ENCODE peak calls at places on chromosome 17, in five cellular contexts. Z is HCT116, C is endothelial cell of umbilical vein, P is sigmoid colon, U is suprapubic skin. G is an unnamed sample.

GRCh38 chr17:64544742-64545141 is 38.0 kb downstream of the CEP95 start:
- DNase-seq in Z (no peak), U (no peak), C (no peak), P (no peak), G (no peak)

GRCh38 chr17:39929657-39930407 is 2.3 kb downstream of the LRRC3C start:
- DNase-seq in U (no peak), P (no peak), C (no peak), Z (no peak), G (no peak)

GRCh38 chr17:1783271-1783670 is 21.4 kb downstream of the SERPINF1 start:
- DNase-seq in U (no peak), P (no peak), C (no peak), Z (no peak), G (no peak)

GRCh38 chr17:10114931-10115535 is 83.4 kb downstream of the GAS7 start:
- DNase-seq in U (peak), P (peak), Z (no peak), C (no peak), G (peak)

GRCh38 chr17:1752425-1752941 is 9.4 kb upstream of the SERPINF1 start:
- DNase-seq in C (no peak), U (no peak), Z (peak), P (no peak), G (no peak)

GRCh38 chr17:67366193-67367157 is at the start of gene PSMD12:
- DNase-seq in Z (peak), P (peak), U (peak), C (peak), G (peak)

GRCh38 chr17:42779942-42780815 is at the start of gene WNK4:
- DNase-seq in P (peak), U (no peak), Z (no peak), C (peak), G (peak)

GRCh38 chr17:29216181-29216580 is 30.5 kb upstream of the CRYBA1 start:
- DNase-seq in P (no peak), C (no peak), Z (no peak), U (no peak), G (no peak)

GRCh38 chr17:79132271-79133064 is 57.8 kb downstream of the ENGASE start:
- DNase-seq in P (no peak), U (no peak), Z (no peak), C (no peak), G (no peak)

GRCh38 chr17:38465420-38466345 is 37.4 kb downstream of the ARHGAP23 start:
- DNase-seq in Z (no peak), U (peak), P (peak), C (no peak), G (peak)

GRCh38 chr17:77825621-77826020 is 132.9 kb upstream of the TNRC6C start:
- DNase-seq in C (no peak), Z (no peak), U (no peak), P (peak), G (no peak)

GRCh38 chr17:69870751-69871199 is 204.2 kb upstream of the KCNJ16 start:
- DNase-seq in P (no peak), Z (no peak), C (peak), U (no peak), G (no peak)

GRCh38 chr17:44375196-44376017 is 11.8 kb upstream of the FAM171A2 start:
- DNase-seq in C (no peak), Z (no peak), P (no peak), U (no peak), G (no peak)

GRCh38 chr17:2172447-2172938 is 117.6 kb downstream of the HIC1 start:
- DNase-seq in U (no peak), Z (no peak), C (no peak), P (peak), G (no peak)

GRCh38 chr17:42010898-42011516 is 6.2 kb downstream of the DNAJC7 start:
- DNase-seq in P (no peak), C (peak), Z (no peak), U (no peak), G (no peak)

GRCh38 chr17:44314869-44315661 is 6.7 kb downstream of the RUNDC3A start:
- DNase-seq in P (no peak), C (no peak), U (no peak), Z (no peak), G (peak)

GRCh38 chr17:38463451-38463858 is 35.2 kb downstream of the ARHGAP23 start:
- DNase-seq in C (no peak), Z (no peak), U (no peak), P (peak), G (no peak)

GRCh38 chr17:30824356-30825145 is at the start of gene CRLF3:
- DNase-seq in C (peak), U (peak), P (peak), Z (peak), G (peak)
- TF ChIP-seq POLR2A in C (no peak), U (no peak), P (peak), Z (peak), G (no peak)

GRCh38 chr17:50151041-50151936 is 812 bp upstream of the PPP1R9B start:
- DNase-seq in C (peak), Z (peak), P (peak), U (peak), G (peak)

GRCh38 chr17:50149099-50149424 is 1.4 kb downstream of the PPP1R9B start:
- DNase-seq in U (no peak), P (no peak), C (no peak), Z (no peak), G (no peak)

GRCh38 chr17:50150354-50151040 is at the start of gene PPP1R9B:
- DNase-seq in U (no peak), P (no peak), C (no peak), Z (no peak), G (no peak)

GRCh38 chr17:50148226-50149098 is 2.0 kb downstream of the PPP1R9B start:
- DNase-seq in Z (no peak), C (no peak), U (no peak), P (no peak), G (peak)

GRCh38 chr17:50149425-50150353 is 788 bp downstream of the PPP1R9B start:
- DNase-seq in C (peak), P (peak), U (no peak), Z (no peak), G (peak)
- TF ChIP-seq POLR2AphosphoS5 in C (peak), P (no peak), U (peak), Z (peak), G (peak)

GRCh38 chr17:7239091-7240027 is at the start of gene PHF23:
- DNase-seq in C (peak), Z (peak), P (peak), U (peak), G (peak)

GRCh38 chr17:7242717-7243576 is 698 bp upstream of the GABARAP start:
- DNase-seq in P (peak), U (peak), Z (peak), C (peak), G (peak)

GRCh38 chr17:7240375-7240774 is 1.1 kb upstream of the PHF23 start:
- DNase-seq in P (no peak), Z (no peak), U (no peak), C (no peak), G (no peak)

GRCh38 chr17:7241047-7241733 is 1.1 kb downstream of the GABARAP start:
- DNase-seq in Z (no peak), P (no peak), U (no peak), C (no peak), G (no peak)

GRCh38 chr17:7241783-7242716 is at the start of gene GABARAP:
- DNase-seq in P (peak), C (peak), Z (peak), U (peak), G (peak)
- TF ChIP-seq POLR2A in P (peak), C (peak), Z (peak), U (no peak), G (no peak)

DNA sequence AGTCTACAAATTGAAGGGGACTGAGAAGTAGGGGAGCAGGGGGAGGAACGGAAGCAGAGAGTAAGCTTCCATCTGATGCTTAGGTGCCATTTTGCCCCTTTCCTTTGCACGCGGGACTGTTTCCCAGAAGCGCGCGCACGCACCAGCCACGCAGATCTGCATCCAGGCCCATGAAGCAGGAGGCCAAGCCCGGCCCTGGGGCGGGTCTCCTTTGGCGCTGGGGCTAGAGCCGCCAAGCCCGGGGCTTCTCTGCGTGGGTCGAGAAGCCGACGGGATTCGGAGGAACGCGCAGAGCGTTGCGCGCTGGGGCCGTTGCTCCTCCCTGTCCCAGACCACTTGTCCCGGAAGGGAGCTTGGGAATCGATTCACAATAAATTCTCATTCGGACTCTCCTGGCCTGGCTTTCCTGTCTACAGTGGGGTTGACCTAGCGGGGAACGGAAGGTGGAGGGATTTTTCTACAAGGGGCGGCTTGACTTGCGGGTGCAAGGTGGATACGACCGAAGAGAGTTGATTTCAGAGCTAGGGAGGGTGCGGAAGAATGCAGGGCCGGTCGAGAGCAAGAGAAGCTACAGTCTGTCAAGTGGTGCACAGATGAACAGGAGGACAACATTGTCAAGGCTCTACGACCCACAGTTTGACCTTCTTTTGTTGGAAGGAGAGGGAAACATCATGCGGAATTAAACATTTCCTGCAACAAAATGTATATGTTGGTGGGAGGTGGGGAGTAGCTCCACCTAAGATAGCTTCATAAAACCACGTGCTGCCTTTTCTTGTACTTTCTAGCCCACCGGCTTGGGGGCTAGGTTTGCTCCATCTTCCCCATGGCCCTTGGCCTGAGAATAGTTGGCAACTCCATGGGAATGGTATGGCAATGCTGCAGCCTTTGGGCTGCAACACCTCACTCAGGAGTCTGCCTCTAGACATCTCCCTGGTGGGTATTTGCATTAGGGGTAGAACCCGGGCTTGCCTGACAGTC is 4.5 kb downstream of the HOXB9 start:
- DNase-seq in Z (no peak), U (no peak), P (no peak), C (no peak), G (no peak)
- TF ChIP-seq POLR2AphosphoS5 in Z (no peak), U (no peak), P (no peak), C (no peak), G (no peak)

GRCh38 chr17:81043725-81044427 is 8.9 kb downstream of the BAIAP2 start:
- DNase-seq in U (no peak), P (no peak), Z (peak), C (peak), G (peak)
- TF ChIP-seq POLR2A in U (no peak), P (no peak), Z (no peak), C (no peak), G (no peak)

GRCh38 chr17:7111784-7112526 is 2.7 kb downstream of the ASGR2 start:
- DNase-seq in Z (no peak), C (no peak), U (no peak), P (no peak), G (no peak)
- TF ChIP-seq POLR2AphosphoS5 in Z (no peak), C (no peak), U (no peak), P (no peak), G (no peak)

G was measured in stomach.